ENCODE peak calls at places on chromosomes 13 and 19, in five cellular contexts. I is uterus, E is tibial nerve, L is stomach, J is body of pancreas. F is an unnamed sample. For H3K4me1, the result is how much of the 10 kb centered on the place peaks cover.

GRCh38 chr13:26074706-26075105 is 22.9 kb upstream of the SHISA2 start:
- DNase-seq in J (no peak), E (no peak), I (no peak), L (no peak), F (no peak)

GRCh38 chr13:86052141-86052540 is 252.9 kb upstream of the SLITRK6 start:
- DNase-seq in I (no peak), J (no peak), L (no peak), E (no peak), F (no peak)

GRCh38 chr13:111873676-111874178 is 193.2 kb upstream of the SOX1 start:
- DNase-seq in E (no peak), L (no peak), J (no peak), I (no peak), F (no peak)

GRCh38 chr13:40094056-40094455 is 438.6 kb downstream of the COG6 start:
- DNase-seq in L (no peak), J (no peak), E (no peak), I (no peak), F (no peak)

GRCh38 chr13:27919299-27919933 is 384 bp upstream of the PDX1 start:
- DNase-seq in E (no peak), I (no peak), J (no peak), L (no peak), F (no peak)

GRCh38 chr13:32901994-32902780 is 114.0 kb upstream of the KL start:
- DNase-seq in E (peak), L (no peak), J (no peak), I (no peak), F (no peak)

GRCh38 chr19:43525836-43526771 is 897 bp downstream of the ETHE1 start:
- DNase-seq in E (no peak), L (peak), J (peak), I (no peak), F (peak)

GRCh38 chr13:108962652-108963051 is 333.2 kb downstream of the MYO16 start:
- DNase-seq in J (no peak), I (no peak), E (no peak), L (no peak), F (no peak)

GRCh38 chr13:112623051-112623711 is 35.2 kb upstream of the TUBGCP3 start:
- DNase-seq in L (no peak), I (no peak), J (no peak), E (no peak), F (no peak)

GRCh38 chr13:24511019-24511823 is 1.4 kb downstream of the PARP4 start:
- DNase-seq in L (peak), I (no peak), E (peak), J (no peak), F (no peak)

GRCh38 chr19:58009666-58010301 is 7.2 kb upstream of the ZNF606 start:
- DNase-seq in I (peak), E (peak), J (peak), L (peak), F (peak)

GRCh38 chr19:42092350-42092749 is 16.4 kb downstream of the ZNF574 start:
- DNase-seq in L (peak), J (no peak), I (peak), E (no peak), F (no peak)

GRCh38 chr13:113837554-113838355 is 26.1 kb downstream of the GAS6 start:
- DNase-seq in J (peak), L (peak), E (peak), I (peak), F (peak)

GRCh38 chr13:64289702-64290101 is 2874.1 kb upstream of the PCDH20 start:
- DNase-seq in J (no peak), L (no peak), I (no peak), E (no peak), F (no peak)

GRCh38 chr13:75479102-75479501 is 2.9 kb downstream of the TBC1D4 start:
- DNase-seq in I (no peak), E (no peak), J (no peak), L (no peak), F (no peak)

GRCh38 chr13:75481176-75482069 is 546 bp downstream of the TBC1D4 start:
- DNase-seq in E (peak), I (peak), J (peak), L (peak), F (peak)

GRCh38 chr13:75482820-75483079 is 781 bp upstream of the TBC1D4 start:
- DNase-seq in J (no peak), L (no peak), I (no peak), E (no peak), F (no peak)

GRCh38 chr13:75482070-75482819 is at the start of gene TBC1D4:
- DNase-seq in E (peak), L (peak), I (peak), J (peak), F (peak)

GRCh38 chr13:75480691-75481175 is 1.2 kb downstream of the TBC1D4 start:
- DNase-seq in J (peak), I (peak), E (peak), L (peak), F (peak)
- TF ChIP-seq POLR2A in J (peak), I (no peak), E (no peak), L (no peak), F (no peak)

GRCh38 chr19:6064703-6065073 is 45.6 kb downstream of the RFX2 start:
- DNase-seq in L (no peak), J (no peak), I (no peak), E (no peak), F (no peak)
- H3K4me1 ChIP-seq in L (half or more), J (under half), I (under half), E (half or more), F (under half)

DNA sequence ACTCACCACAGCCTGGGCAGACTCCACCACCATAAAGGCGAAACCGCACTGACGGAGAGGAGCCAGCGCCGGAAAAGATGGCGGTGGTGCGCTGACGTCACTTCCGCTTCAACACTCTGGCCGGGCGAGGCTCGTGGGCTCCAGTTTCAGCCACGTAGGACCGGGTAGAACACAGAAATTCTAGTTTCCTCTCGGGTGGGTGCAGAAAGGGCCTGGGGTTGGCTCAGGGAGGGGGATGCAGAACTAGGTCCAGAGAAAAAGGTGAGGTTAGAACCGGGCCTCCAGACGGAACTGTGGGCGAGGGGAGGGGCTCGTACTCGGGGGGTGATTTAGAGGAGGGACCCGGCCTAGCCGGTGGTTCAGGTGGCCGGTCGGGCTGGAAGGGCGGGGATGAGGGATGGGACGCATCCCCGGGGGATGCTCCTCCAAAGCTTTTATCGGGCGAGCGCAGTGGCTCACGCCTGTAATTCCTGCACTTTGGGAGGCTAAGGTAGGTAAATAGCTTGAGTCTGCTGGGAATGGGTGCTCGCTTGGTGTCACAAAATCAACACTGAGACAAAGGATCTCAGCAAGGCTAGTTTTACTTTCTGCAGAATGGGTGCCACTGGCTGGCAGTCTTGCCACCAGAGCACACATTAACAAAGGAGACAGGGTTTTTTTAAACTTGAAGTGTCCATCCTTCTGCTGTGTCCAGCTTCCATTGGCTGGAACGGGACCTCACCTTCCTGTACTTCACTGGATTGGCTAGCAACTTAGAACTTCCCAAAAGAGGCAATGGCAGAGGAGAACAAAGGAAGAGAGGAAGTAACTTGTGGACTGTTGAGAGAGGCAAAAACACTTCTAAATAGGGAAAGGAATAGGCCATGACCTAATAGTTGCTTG is at the start of gene ZNF561:
- DNase-seq in E (peak), I (peak), J (peak), L (peak), F (peak)
- TF ChIP-seq POLR2A in E (peak), I (no peak), J (peak), L (no peak), F (peak)

DNA sequence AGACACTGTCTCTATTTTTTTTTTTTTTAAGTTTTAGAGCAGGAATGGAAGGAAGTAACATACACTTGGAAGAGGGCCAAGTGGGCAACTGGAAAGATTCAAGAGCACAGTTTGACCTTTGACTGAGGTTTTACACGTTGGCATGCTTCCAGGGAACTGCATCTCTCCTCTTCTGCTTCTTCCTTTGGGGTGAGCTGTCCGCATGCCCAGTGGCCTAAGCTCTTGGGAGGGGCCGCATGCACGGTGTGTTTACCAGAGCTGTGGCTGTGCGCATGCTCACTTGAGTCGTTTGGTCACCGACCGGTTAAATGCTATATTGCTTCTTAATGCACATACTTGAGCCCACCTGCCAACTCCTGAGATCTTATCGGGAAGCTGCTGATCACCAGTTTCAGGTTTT is 727.7 kb downstream of the UQCRFS1 start:
- DNase-seq in L (no peak), E (peak), J (peak), I (no peak), F (no peak)
- H3K4me1 ChIP-seq in L (under half), E (under half), J (under half), I (under half), F (under half)

GRCh38 chr19:4567584-4568071 is 8.1 kb upstream of the SEMA6B start:
- DNase-seq in E (peak), J (no peak), L (peak), I (no peak), F (no peak)
- TF ChIP-seq POLR2A in E (no peak), J (no peak), L (no peak), I (no peak), F (no peak)

GRCh38 chr19:33301900-33302174 is 497 bp downstream of the CEBPA start:
- DNase-seq in I (no peak), J (no peak), L (no peak), E (no peak), F (no peak)
- H3K4me1 ChIP-seq in I (under half), J (half or more), L (under half), E (under half), F (under half)